ENCODE peak calls at places on chromosomes 6 and 20, in six cellular contexts. One of them, this sample, is unnamed.

GRCh38 chr6:132934496-132934895 is 120.1 kb downstream of the RPS12 start:
- DNase-seq in HCT116: no peak
- DNase-seq in fibroblast of lung: peak; percentile 22
- DNase-seq in IMR-90: no peak
- DNase-seq in mammary epithelial cell: no peak
- DNase-seq in PC-3: no peak
- DNase-seq in this sample: peak; percentile 58

GRCh38 chr6:4240148-4240547 is 104.8 kb upstream of the ECI2 start:
- DNase-seq in HCT116: no peak
- DNase-seq in fibroblast of lung: no peak
- DNase-seq in IMR-90: no peak
- DNase-seq in mammary epithelial cell: no peak
- DNase-seq in PC-3: no peak
- DNase-seq in this sample: no peak

GRCh38 chr20:58349586-58349985 is 39.4 kb upstream of the VAPB start:
- DNase-seq in HCT116: no peak
- DNase-seq in fibroblast of lung: peak; percentile 79
- DNase-seq in IMR-90: peak; percentile 88
- DNase-seq in mammary epithelial cell: peak; percentile 71
- DNase-seq in PC-3: peak; percentile 94
- DNase-seq in this sample: peak; percentile 74

GRCh38 chr20:36320898-36321695 is 15.0 kb downstream of the DLGAP4 start:
- DNase-seq in HCT116: no peak
- DNase-seq in fibroblast of lung: no peak
- DNase-seq in IMR-90: no peak
- DNase-seq in mammary epithelial cell: no peak
- DNase-seq in PC-3: no peak
- DNase-seq in this sample: no peak

GRCh38 chr6:5813625-5814027 is 193.1 kb downstream of the NRN1 start:
- DNase-seq in HCT116: no peak
- DNase-seq in fibroblast of lung: no peak
- DNase-seq in IMR-90: no peak
- DNase-seq in mammary epithelial cell: no peak
- DNase-seq in PC-3: no peak
- DNase-seq in this sample: no peak

GRCh38 chr20:52313335-52313963 is 121.9 kb upstream of the ZFP64 start:
- DNase-seq in HCT116: peak; percentile 7
- DNase-seq in fibroblast of lung: peak; percentile 66
- DNase-seq in IMR-90: peak; percentile 35
- DNase-seq in mammary epithelial cell: peak; percentile 23
- DNase-seq in PC-3: peak; percentile 76
- DNase-seq in this sample: peak; percentile 38

GRCh38 chr20:44542902-44543301 is 21.0 kb upstream of the SERINC3 start:
- DNase-seq in HCT116: no peak
- DNase-seq in fibroblast of lung: no peak
- DNase-seq in IMR-90: no peak
- DNase-seq in mammary epithelial cell: no peak
- DNase-seq in PC-3: no peak
- DNase-seq in this sample: no peak

GRCh38 chr6:30500421-30501069 is 11.2 kb downstream of the HLA-E start:
- DNase-seq in HCT116: no peak
- DNase-seq in fibroblast of lung: no peak
- DNase-seq in IMR-90: peak; percentile 52
- DNase-seq in mammary epithelial cell: no peak
- DNase-seq in PC-3: peak; percentile 31
- DNase-seq in this sample: no peak

GRCh38 chr6:97586344-97586743 is 303.3 kb upstream of the MMS22L start:
- DNase-seq in HCT116: no peak
- DNase-seq in fibroblast of lung: peak; percentile 43
- DNase-seq in IMR-90: peak; percentile 49
- DNase-seq in mammary epithelial cell: peak; percentile 4
- DNase-seq in PC-3: no peak
- DNase-seq in this sample: peak; percentile 21

GRCh38 chr20:51594999-51595532 is 52.5 kb upstream of the NFATC2 start:
- DNase-seq in HCT116: peak; percentile 73
- DNase-seq in fibroblast of lung: peak; percentile 90
- DNase-seq in IMR-90: peak; percentile 89
- DNase-seq in mammary epithelial cell: peak; percentile 64
- DNase-seq in PC-3: peak; percentile 91
- DNase-seq in this sample: peak; percentile 65

DNA sequence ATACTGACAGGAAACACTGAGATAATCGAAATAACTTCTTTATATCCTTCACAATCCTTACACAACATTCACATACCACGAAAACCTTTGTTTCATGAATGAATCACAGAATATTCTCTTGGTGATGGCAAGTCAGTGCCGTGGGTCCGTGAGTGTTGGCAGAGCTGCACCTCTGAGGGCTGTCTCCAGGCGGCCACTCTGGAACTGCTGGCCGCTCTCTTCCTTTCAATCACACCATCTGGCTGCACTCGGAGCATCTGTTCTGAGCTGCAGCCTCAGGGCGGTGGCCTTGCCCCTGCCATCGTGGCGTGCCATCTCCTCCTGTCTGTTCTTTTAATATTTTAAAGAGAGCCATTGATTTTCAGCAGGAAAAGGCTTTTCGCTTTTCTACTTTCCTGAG is 129.4 kb upstream of the AFDN start:
- DNase-seq in HCT116: no peak
- DNase-seq in fibroblast of lung: no peak
- DNase-seq in IMR-90: no peak
- DNase-seq in mammary epithelial cell: no peak
- DNase-seq in PC-3: no peak
- DNase-seq in this sample: no peak
- TF ChIP-seq CTCF in HCT116: no peak
- TF ChIP-seq CTCF in fibroblast of lung: no peak
- TF ChIP-seq CTCF in IMR-90: no peak
- TF ChIP-seq CTCF in mammary epithelial cell: no peak
- TF ChIP-seq CTCF in PC-3: no peak
- TF ChIP-seq CTCF in this sample: no peak

GRCh38 chr6:7260291-7261029 is 52.5 kb downstream of the SSR1 start:
- DNase-seq in HCT116: no peak
- DNase-seq in fibroblast of lung: no peak
- DNase-seq in IMR-90: no peak
- DNase-seq in mammary epithelial cell: no peak
- DNase-seq in PC-3: no peak
- DNase-seq in this sample: no peak
- H3K4me2 ChIP-seq in HCT116: peak overlapping the region; percentile 97
- H3K4me2 ChIP-seq in fibroblast of lung: peak overlapping the region; percentile 83
- H3K4me2 ChIP-seq in IMR-90: peak overlapping the region; percentile 81
- H3K4me2 ChIP-seq in mammary epithelial cell: peak overlapping the region; percentile 89
- H3K4me2 ChIP-seq in PC-3: peak overlapping the region; percentile 87
- H3K4me2 ChIP-seq in this sample: peak overlapping the region; percentile 90

DNA sequence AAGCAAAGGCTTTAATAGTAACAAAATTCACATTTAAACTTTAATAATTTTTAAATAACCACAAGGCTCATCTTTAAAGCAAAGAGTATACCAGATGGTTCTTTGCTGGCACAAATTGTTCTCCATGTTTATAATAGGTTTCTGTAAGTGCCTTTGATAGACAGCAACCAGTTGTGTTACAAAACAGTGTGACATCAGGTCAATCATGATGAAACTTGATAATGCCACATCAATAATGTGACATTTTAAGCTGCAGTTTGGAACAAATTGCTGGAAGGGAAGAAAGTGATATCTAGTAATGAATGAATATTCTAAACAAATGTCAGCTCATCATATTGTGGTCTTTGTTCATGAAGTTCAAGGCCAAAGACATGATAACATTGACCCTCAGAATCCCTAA is 87.5 kb upstream of the MEI4 start:
- DNase-seq in HCT116: no peak
- DNase-seq in fibroblast of lung: no peak
- DNase-seq in IMR-90: no peak
- DNase-seq in mammary epithelial cell: no peak
- DNase-seq in PC-3: no peak
- DNase-seq in this sample: no peak
- TF ChIP-seq CTCF in HCT116: no peak
- TF ChIP-seq CTCF in fibroblast of lung: no peak
- TF ChIP-seq CTCF in IMR-90: no peak
- TF ChIP-seq CTCF in mammary epithelial cell: no peak
- TF ChIP-seq CTCF in PC-3: no peak
- TF ChIP-seq CTCF in this sample: no peak

GRCh38 chr20:61613885-61614284 is 361.8 kb downstream of the CDH4 start:
- DNase-seq in HCT116: no peak
- DNase-seq in fibroblast of lung: no peak
- DNase-seq in IMR-90: no peak
- DNase-seq in mammary epithelial cell: no peak
- DNase-seq in PC-3: no peak
- DNase-seq in this sample: no peak
- H3K4me2 ChIP-seq in HCT116: no peak overlapping the region
- H3K4me2 ChIP-seq in fibroblast of lung: no peak overlapping the region
- H3K4me2 ChIP-seq in IMR-90: no peak overlapping the region
- H3K4me2 ChIP-seq in mammary epithelial cell: no peak overlapping the region
- H3K4me2 ChIP-seq in PC-3: no peak overlapping the region
- H3K4me2 ChIP-seq in this sample: no peak overlapping the region

GRCh38 chr6:2697291-2697690 is 53.4 kb downstream of the MYLK4 start:
- DNase-seq in HCT116: no peak
- DNase-seq in fibroblast of lung: no peak
- DNase-seq in IMR-90: no peak
- DNase-seq in mammary epithelial cell: no peak
- DNase-seq in PC-3: no peak
- DNase-seq in this sample: no peak

GRCh38 chr6:2693191-2693590 is 57.5 kb downstream of the MYLK4 start:
- DNase-seq in HCT116: no peak
- DNase-seq in fibroblast of lung: no peak
- DNase-seq in IMR-90: no peak
- DNase-seq in mammary epithelial cell: no peak
- DNase-seq in PC-3: no peak
- DNase-seq in this sample: no peak

GRCh38 chr6:2695464-2696095 is 55.1 kb downstream of the MYLK4 start:
- DNase-seq in HCT116: peak; percentile 36
- DNase-seq in fibroblast of lung: peak; percentile 74
- DNase-seq in IMR-90: peak; percentile 57
- DNase-seq in mammary epithelial cell: peak; percentile 38
- DNase-seq in PC-3: peak; percentile 78
- DNase-seq in this sample: no peak
- TF ChIP-seq CTCF in HCT116: peak; percentile 67
- TF ChIP-seq CTCF in fibroblast of lung: peak; percentile 45
- TF ChIP-seq CTCF in IMR-90: peak; percentile 63
- TF ChIP-seq CTCF in mammary epithelial cell: peak; percentile 17
- TF ChIP-seq CTCF in PC-3: peak; percentile 84
- TF ChIP-seq CTCF in this sample: peak; percentile 41

DNA sequence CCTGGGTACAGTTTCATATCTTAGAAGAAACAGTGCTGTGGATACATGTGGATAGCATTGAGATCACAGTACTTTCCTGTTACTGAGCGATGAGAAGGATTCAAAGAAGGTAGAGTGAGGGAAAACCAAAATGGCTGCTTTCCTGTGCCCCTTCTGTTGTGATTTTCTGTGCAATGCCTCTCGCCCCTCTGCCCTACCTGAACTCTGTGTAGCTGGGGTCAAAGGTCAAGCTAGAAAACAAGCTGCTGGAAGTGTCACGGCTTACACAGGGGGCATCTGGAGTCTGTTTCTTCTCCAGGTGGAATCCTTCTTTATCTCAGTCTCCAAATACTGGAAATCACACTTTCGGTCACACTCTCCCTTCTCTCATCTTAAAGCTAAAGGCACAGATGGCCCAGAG is 27.0 kb upstream of the CCN6 start:
- DNase-seq in HCT116: no peak
- DNase-seq in fibroblast of lung: no peak
- DNase-seq in IMR-90: no peak
- DNase-seq in mammary epithelial cell: no peak
- DNase-seq in PC-3: no peak
- DNase-seq in this sample: no peak
- H3K4me2 ChIP-seq in HCT116: no peak overlapping the region
- H3K4me2 ChIP-seq in fibroblast of lung: no peak overlapping the region
- H3K4me2 ChIP-seq in IMR-90: no peak overlapping the region
- H3K4me2 ChIP-seq in mammary epithelial cell: no peak overlapping the region
- H3K4me2 ChIP-seq in PC-3: no peak overlapping the region
- H3K4me2 ChIP-seq in this sample: no peak overlapping the region

GRCh38 chr6:351011-351866 is 40.3 kb upstream of the IRF4 start:
- DNase-seq in HCT116: no peak
- DNase-seq in fibroblast of lung: no peak
- DNase-seq in IMR-90: no peak
- DNase-seq in mammary epithelial cell: no peak
- DNase-seq in PC-3: no peak
- DNase-seq in this sample: no peak
- TF ChIP-seq CTCF in HCT116: no peak
- TF ChIP-seq CTCF in fibroblast of lung: no peak
- TF ChIP-seq CTCF in IMR-90: no peak
- TF ChIP-seq CTCF in mammary epithelial cell: no peak
- TF ChIP-seq CTCF in PC-3: peak; percentile 38
- TF ChIP-seq CTCF in this sample: no peak

DNA sequence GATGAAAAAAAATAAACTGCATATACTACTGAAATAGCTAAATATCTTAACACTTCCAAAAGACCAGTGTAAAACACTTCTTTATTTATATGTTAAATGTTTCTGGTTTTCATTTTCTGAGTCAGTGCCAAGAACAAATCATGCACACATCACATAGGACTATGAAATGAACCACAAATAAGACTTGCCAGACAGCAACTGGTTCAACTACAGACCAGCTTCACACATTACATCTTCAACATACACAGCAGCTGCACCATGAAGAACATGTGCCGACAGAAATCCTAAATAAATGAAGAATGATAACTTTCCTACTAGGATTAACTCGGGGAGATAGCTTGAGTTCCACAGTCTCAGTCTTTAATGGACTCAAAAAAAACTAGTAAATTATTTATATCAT is 168.3 kb upstream of the STXBP5 start:
- DNase-seq in HCT116: no peak
- DNase-seq in fibroblast of lung: peak; percentile 73
- DNase-seq in IMR-90: peak; percentile 6
- DNase-seq in mammary epithelial cell: no peak
- DNase-seq in PC-3: no peak
- DNase-seq in this sample: no peak
- H3K4me2 ChIP-seq in HCT116: no peak overlapping the region
- H3K4me2 ChIP-seq in fibroblast of lung: no peak overlapping the region
- H3K4me2 ChIP-seq in IMR-90: no peak overlapping the region
- H3K4me2 ChIP-seq in mammary epithelial cell: no peak overlapping the region
- H3K4me2 ChIP-seq in PC-3: no peak overlapping the region
- H3K4me2 ChIP-seq in this sample: no peak overlapping the region